ENCODE peak calls at places on chromosomes 6 and 20, in five cellular contexts. R, C, D, X and T are unnamed samples.

GRCh38 chr6:82881519-82881918 is 184.1 kb downstream of the UBE3D start:
- DNase-seq in C (no peak), R (no peak), D (no peak), X (no peak), T (no peak)

GRCh38 chr6:2264932-2265331 is 19.5 kb upstream of the GMDS start:
- DNase-seq in R (no peak), D (no peak), C (peak; percentile 40), X (no peak), T (peak; percentile 54)

GRCh38 chr6:80363501-80363900 is 257.0 kb downstream of the BCKDHB start:
- DNase-seq in R (no peak), D (no peak), C (peak; percentile 33), X (no peak), T (no peak)

GRCh38 chr6:127058027-127058426 is 60.4 kb upstream of the RSPO3 start:
- DNase-seq in R (no peak), D (no peak), C (peak; percentile 12), X (no peak), T (no peak)

GRCh38 chr6:87431263-87431662 is 23.5 kb downstream of the CFAP206 start:
- DNase-seq in D (no peak), C (peak; percentile 17), X (no peak), R (no peak), T (no peak)

GRCh38 chr6:36735110-36735971 is 37.7 kb downstream of the RAB44 start:
- DNase-seq in R (peak; percentile 63), C (peak; percentile 94), D (no peak), X (no peak), T (peak; percentile 65)

GRCh38 chr6:111805511-111806181 is 67.6 kb downstream of the FYN start:
- DNase-seq in X (no peak), R (no peak), C (peak; percentile 63), D (no peak), T (no peak)

GRCh38 chr6:111605100-111605748 is 454 bp downstream of the TRAF3IP2 start:
- DNase-seq in R (no peak), C (peak; percentile 96), X (no peak), D (peak; percentile 87), T (no peak)

GRCh38 chr6:107972413-107973096 is 14.5 kb upstream of the SEC63 start:
- DNase-seq in R (no peak), C (peak; percentile 32), X (no peak), D (no peak), T (no peak)

GRCh38 chr6:36523936-36524499 is 23.3 kb downstream of the STK38 start:
- DNase-seq in D (no peak), X (no peak), R (no peak), C (no peak), T (no peak)

GRCh38 chr20:41363601-41364000 is 3.0 kb downstream of the EMILIN3 start:
- DNase-seq in X (no peak), C (no peak), R (no peak), D (no peak), T (no peak)

GRCh38 chr6:42390228-42390934 is 61.3 kb downstream of the TRERF1 start:
- DNase-seq in X (peak; percentile 16), D (no peak), C (no peak), R (no peak), T (no peak)

GRCh38 chr6:131972761-131973160 is 21.6 kb upstream of the CCN2 start:
- DNase-seq in X (no peak), D (no peak), C (peak; percentile 30), R (no peak), T (no peak)

GRCh38 chr6:168045141-168045691 is 33.8 kb downstream of the FRMD1 start:
- DNase-seq in X (no peak), R (no peak), D (no peak), C (no peak), T (no peak)

GRCh38 chr6:126546771-126547170 is 206.9 kb downstream of the CENPW start:
- DNase-seq in C (no peak), X (no peak), D (no peak), R (no peak), T (no peak)

GRCh38 chr20:48015943-48016723 is 230.9 kb upstream of the SULF2 start:
- DNase-seq in X (no peak), C (peak; percentile 98), R (no peak), D (no peak), T (no peak)

GRCh38 chr20:19976595-19977372 is 40.4 kb upstream of the NAA20 start:
- DNase-seq in X (no peak), D (peak; percentile 81), R (no peak), C (peak; percentile 79), T (no peak)

GRCh38 chr20:25407311-25408169 is at the start of gene GINS1:
- DNase-seq in X (peak; percentile 65), D (peak; percentile 99), C (peak; percentile 90), R (peak; percentile 74), T (peak; percentile 29)

GRCh38 chr6:27777614-27778355 is 134.4 kb downstream of the OR2B2 start:
- DNase-seq in C (no peak), D (peak; percentile 83), R (no peak), X (no peak), T (no peak)

GRCh38 chr20:1537731-1538058 is 19.8 kb downstream of the SIRPD start:
- DNase-seq in R (no peak), X (no peak), C (no peak), D (no peak), T (no peak)

GRCh38 chr20:13462091-13462490 is 176.6 kb downstream of the TASP1 start:
- DNase-seq in C (no peak), D (no peak), R (no peak), X (no peak), T (no peak)

GRCh38 chr6:129331450-129332138 is 378.4 kb downstream of the ARHGAP18 start:
- DNase-seq in X (no peak), R (no peak), C (peak; percentile 57), D (no peak), T (no peak)

GRCh38 chr6:169990095-169991030 is 238.9 kb downstream of the ERMARD start:
- DNase-seq in X (no peak), R (no peak), C (no peak), D (no peak), T (no peak)

GRCh38 chr6:106442351-106442750 is 81.8 kb downstream of the CRYBG1 start:
- DNase-seq in R (no peak), C (no peak), D (no peak), X (no peak), T (no peak)

GRCh38 chr6:128569737-128570438 is 49.5 kb upstream of the PTPRK start:
- DNase-seq in R (peak; percentile 43), D (no peak), C (peak; percentile 79), X (no peak), T (peak; percentile 29)

GRCh38 chr20:2038161-2038560 is 44.3 kb upstream of the PDYN start:
- DNase-seq in X (no peak), R (no peak), C (no peak), D (peak; percentile 76), T (no peak)

GRCh38 chr20:58016779-58017178 is 211.7 kb downstream of the ANKRD60 start:
- DNase-seq in R (no peak), X (no peak), D (no peak), C (no peak), T (no peak)

GRCh38 chr20:58019027-58019849 is 209.2 kb downstream of the ANKRD60 start:
- DNase-seq in D (no peak), R (no peak), C (no peak), X (no peak), T (no peak)

GRCh38 chr20:58017237-58017969 is 211.1 kb downstream of the ANKRD60 start:
- DNase-seq in C (no peak), X (no peak), D (peak; percentile 15), R (no peak), T (peak; percentile 52)

GRCh38 chr20:58018590-58018989 is 209.9 kb downstream of the ANKRD60 start:
- DNase-seq in D (no peak), X (no peak), C (no peak), R (no peak), T (no peak)

DNA sequence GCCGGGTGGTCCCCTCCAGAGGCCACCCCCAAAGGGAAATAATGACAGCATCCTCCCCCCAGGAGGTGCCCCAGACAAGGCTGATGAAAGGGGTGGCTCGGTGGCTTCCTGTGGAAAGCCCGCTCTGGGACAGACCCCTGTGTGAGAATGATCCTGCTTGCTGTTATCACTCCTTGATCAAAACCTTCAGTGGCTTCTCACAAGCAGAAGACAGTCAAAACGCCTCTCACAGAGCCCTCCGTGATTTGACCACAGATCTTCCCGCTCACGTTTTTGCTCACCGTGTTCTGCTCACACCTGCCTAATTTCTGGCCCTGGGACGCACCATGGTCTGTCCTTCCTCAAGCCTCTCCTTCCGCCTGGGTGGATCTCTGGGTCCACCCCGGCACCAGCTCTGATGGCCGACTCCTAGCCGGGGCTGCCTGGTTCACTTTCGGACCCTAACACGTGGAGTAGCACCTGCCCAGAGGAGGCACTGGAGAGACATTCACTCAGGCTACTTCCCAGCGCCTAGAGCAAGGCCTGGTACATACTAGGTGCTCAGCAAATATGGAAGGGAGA is 210.4 kb downstream of the ANKRD60 start:
- DNase-seq in C (no peak), D (no peak), X (no peak), R (no peak), T (no peak)
- H3K27ac ChIP-seq in C (no peak overlapping the region), D (peak overlapping the region; percentile 67), X (no peak overlapping the region), R (no peak overlapping the region), T (peak overlapping the region; percentile 91)

GRCh38 chr20:32218156-32218900 is 10.6 kb downstream of the POFUT1 start:
- DNase-seq in X (no peak), C (no peak), D (no peak), R (no peak), T (no peak)
- H3K27ac ChIP-seq in X (no peak overlapping the region), C (no peak overlapping the region), D (no peak overlapping the region), R (no peak overlapping the region), T (no peak overlapping the region)

GRCh38 chr6:140026561-140026960 is 652.1 kb upstream of the CITED2 start:
- DNase-seq in D (no peak), X (no peak), C (no peak), R (no peak), T (no peak)

GRCh38 chr6:140027239-140027638 is 652.8 kb upstream of the CITED2 start:
- DNase-seq in R (no peak), X (no peak), D (no peak), C (no peak), T (no peak)

GRCh38 chr6:140032177-140032576 is 657.7 kb upstream of the CITED2 start:
- DNase-seq in R (no peak), X (no peak), D (no peak), C (no peak), T (no peak)

GRCh38 chr6:140025171-140025570 is 650.7 kb upstream of the CITED2 start:
- DNase-seq in C (no peak), D (no peak), R (no peak), X (no peak), T (no peak)

GRCh38 chr6:140029551-140029950 is 655.1 kb upstream of the CITED2 start:
- DNase-seq in X (no peak), C (no peak), D (no peak), R (no peak), T (no peak)
- H3K27ac ChIP-seq in X (no peak overlapping the region), C (no peak overlapping the region), D (no peak overlapping the region), R (no peak overlapping the region), T (no peak overlapping the region)

DNA sequence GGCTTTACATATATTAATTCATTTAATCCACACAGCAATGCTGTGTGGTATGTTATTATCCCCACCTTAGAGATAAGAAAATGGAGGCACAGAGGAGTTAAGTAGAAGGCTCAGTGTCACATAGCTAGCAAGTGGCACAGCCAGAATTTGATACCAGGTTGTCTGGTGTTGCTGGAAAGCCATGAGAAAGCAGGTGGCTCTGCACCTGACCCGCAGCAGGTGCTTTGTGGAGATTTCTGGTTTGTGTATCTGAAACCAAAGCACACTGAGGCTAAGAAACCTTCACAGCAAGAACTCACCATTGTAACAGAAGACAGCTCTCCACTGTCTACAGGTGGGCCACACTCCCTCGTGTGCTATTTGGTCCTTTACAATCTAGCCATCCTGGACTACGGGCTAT is 7.5 kb downstream of the ELMO2 start:
- DNase-seq in X (no peak), D (peak; percentile 2), R (no peak), C (no peak), T (no peak)
- H3K27ac ChIP-seq in X (peak overlapping the region; percentile 74), D (no peak overlapping the region), R (no peak overlapping the region), C (no peak overlapping the region), T (no peak overlapping the region)